ENCODE peak calls at places on chromosome 6, in eight cellular contexts. W is stimulated activated CD4-positive, alpha-beta T cell treated with anti-CD3 and anti-CD28 coated beads, Interleukin-15, amount 100 ng/mL, for 1 hour; F is RWPE1; J is activated naive CD8-positive, alpha-beta T cell treated with anti-CD3 and anti-CD28 coated beads, Interleukin-2, amount 50 U/mL, for 24 hours; X is retina; L is cardiac muscle cell; R is stimulated activated CD8-positive, alpha-beta memory T cell treated with anti-CD3 and anti-CD28 coated beads, Interleukin-2, amount 100 ng/mL, for 1 hour; T is ACHN. Z is an unnamed sample.

GRCh38 chr6:70520575-70520974 is 46.2 kb upstream of the SDHAF4 start:
- DNase-seq in W (no peak), F (no peak), J (no peak), X (no peak), L (no peak), R (no peak), T (peak; percentile 6), Z (no peak)

GRCh38 chr6:119112856-119113530 is 34.5 kb upstream of the FAM184A start:
- DNase-seq in W (no peak), F (no peak), J (no peak), X (no peak), L (no peak), R (no peak), T (no peak), Z (no peak)

GRCh38 chr6:135181333-135182119 is 418 bp downstream of the MYB start:
- DNase-seq in W (no peak), F (no peak), J (peak; percentile 32), X (no peak), L (no peak), R (no peak), T (no peak), Z (no peak)

GRCh38 chr6:105804000-105804399 is 282.1 kb upstream of the PRDM1 start:
- DNase-seq in W (no peak), F (no peak), J (no peak), X (no peak), L (no peak), R (no peak), T (no peak), Z (no peak)

GRCh38 chr6:94177429-94177828 is 758.1 kb upstream of the EPHA7 start:
- DNase-seq in W (no peak), F (no peak), J (no peak), X (peak; percentile 19), L (peak; percentile 2), R (no peak), T (no peak), Z (no peak)

GRCh38 chr6:3610206-3610605 is 141.3 kb downstream of the PXDC1 start:
- DNase-seq in W (no peak), F (peak; percentile 81), J (no peak), X (peak; percentile 23), L (no peak), R (no peak), T (no peak), Z (no peak)

GRCh38 chr6:21506126-21506525 is 87.4 kb upstream of the SOX4 start:
- DNase-seq in W (no peak), F (no peak), J (no peak), X (no peak), L (no peak), R (no peak), T (no peak), Z (no peak)

GRCh38 chr6:111113731-111114438 is 26.6 kb downstream of the SLC16A10 start:
- DNase-seq in W (no peak), F (no peak), J (peak; percentile 37), X (peak; percentile 10), L (peak; percentile 39), R (no peak), T (no peak), Z (peak; percentile 83)

GRCh38 chr6:32198345-32198696 is 5.9 kb upstream of the GPSM3 start:
- DNase-seq in W (no peak), F (no peak), J (no peak), X (no peak), L (no peak), R (no peak), T (no peak), Z (peak; percentile 41)

GRCh38 chr6:159700970-159701369 is 7.9 kb upstream of the SOD2 start:
- DNase-seq in W (no peak), F (no peak), J (no peak), X (no peak), L (no peak), R (no peak), T (no peak), Z (no peak)

GRCh38 chr6:32973934-32974333 is 5.5 kb downstream of the BRD2 start:
- DNase-seq in W (no peak), F (no peak), J (no peak), X (no peak), L (no peak), R (no peak), T (peak; percentile 39), Z (no peak)

GRCh38 chr6:158506577-158506976 is 53.3 kb upstream of the TMEM181 start:
- DNase-seq in W (no peak), F (no peak), J (no peak), X (no peak), L (peak; percentile 57), R (no peak), T (peak; percentile 9), Z (no peak)

GRCh38 chr6:111444794-111445193 is 38.2 kb downstream of the REV3L start:
- DNase-seq in W (no peak), F (no peak), J (no peak), X (no peak), L (no peak), R (no peak), T (no peak), Z (no peak)